ENCODE peak calls at places on chromosomes 13 and 19, in nine cellular contexts. B, G, H, K, N, M, R, Y and P are unnamed samples.

GRCh38 chr19:38079926-38080380 is 144.1 kb downstream of the DPF1 start:
- DNase-seq in B (peak), G (peak), H (no peak), K (peak), N (no peak), M (no peak), R (no peak), Y (peak), P (no peak)

GRCh38 chr19:15629003-15629880 is 11.5 kb upstream of the CYP4F3 start:
- DNase-seq in B (peak), G (peak), H (peak), K (no peak), N (peak), M (peak), R (peak), Y (peak), P (peak)

GRCh38 chr13:48412881-48413351 is at the start of gene LPAR6:
- DNase-seq in B (peak), G (peak), H (no peak), K (no peak), N (no peak), M (no peak), R (peak), Y (peak), P (no peak)

GRCh38 chr19:16828990-16829821 is at the start of gene SIN3B:
- DNase-seq in B (peak), G (peak), H (peak), K (peak), N (peak), M (peak), R (peak), Y (peak), P (peak)

GRCh38 chr13:97058896-97059295 is 64.6 kb upstream of the OXGR1 start:
- DNase-seq in B (no peak), G (no peak), H (no peak), K (no peak), N (no peak), M (no peak), R (no peak), Y (no peak), P (no peak)

GRCh38 chr13:33132644-33133440 is 116.6 kb downstream of the KL start:
- DNase-seq in B (peak), G (no peak), H (no peak), K (no peak), N (no peak), M (no peak), R (no peak), Y (no peak), P (no peak)

GRCh38 chr13:68234278-68234677 is 1004.1 kb upstream of the PCDH9 start:
- DNase-seq in B (no peak), G (peak), H (no peak), K (no peak), N (no peak), M (no peak), R (no peak), Y (peak), P (no peak)

GRCh38 chr13:80312967-80313366 is 28.0 kb downstream of the SPRY2 start:
- DNase-seq in B (no peak), G (no peak), H (no peak), K (no peak), N (no peak), M (no peak), R (no peak), Y (no peak), P (no peak)

GRCh38 chr13:41652735-41653361 is 195.5 kb downstream of the RGCC start:
- DNase-seq in B (peak), G (peak), H (no peak), K (peak), N (no peak), M (peak), R (peak), Y (peak), P (no peak)

DNA sequence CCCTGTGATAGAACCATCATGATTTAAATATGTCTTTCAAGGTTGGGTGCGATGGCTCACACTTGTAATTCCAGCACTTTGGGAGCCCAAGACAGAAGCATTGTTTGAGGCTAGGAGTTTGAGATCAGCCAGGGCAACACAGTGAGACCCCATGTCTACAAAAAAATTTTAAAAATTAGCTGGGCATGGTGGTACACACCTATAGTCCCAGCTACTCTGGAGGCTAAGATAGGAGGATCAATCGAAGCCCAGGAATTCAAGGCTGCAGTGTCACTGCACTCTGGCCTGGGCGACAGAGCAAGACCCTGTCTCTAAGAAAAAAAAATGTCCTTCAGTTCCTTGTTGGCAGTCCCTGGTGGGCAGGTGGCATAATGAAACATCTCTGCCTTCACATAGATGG is 46.0 kb downstream of the FLT1 start:
- DNase-seq in B (no peak), G (no peak), H (no peak), K (no peak), N (no peak), M (no peak), R (no peak), Y (no peak), P (no peak)
- TF ChIP-seq CTCF in B (no peak), G (no peak), H (no peak), K (no peak), N (no peak), M (no peak), R (no peak), Y (no peak), P (no peak)

GRCh38 chr13:75432045-75432444 is 49.9 kb downstream of the TBC1D4 start:
- DNase-seq in B (peak), G (no peak), H (no peak), K (no peak), N (no peak), M (no peak), R (no peak), Y (peak), P (no peak)
- TF ChIP-seq CTCF in B (no peak), G (no peak), H (no peak), K (no peak), N (peak), M (no peak), R (no peak), Y (peak), P (no peak)

GRCh38 chr13:30147380-30147779 is 160.0 kb downstream of the KATNAL1 start:
- DNase-seq in B (no peak), G (no peak), H (no peak), K (no peak), N (no peak), M (no peak), R (no peak), Y (no peak), P (no peak)
- TF ChIP-seq CTCF in B (no peak), G (no peak), H (no peak), K (no peak), N (no peak), M (no peak), R (no peak), Y (no peak), P (no peak)

DNA sequence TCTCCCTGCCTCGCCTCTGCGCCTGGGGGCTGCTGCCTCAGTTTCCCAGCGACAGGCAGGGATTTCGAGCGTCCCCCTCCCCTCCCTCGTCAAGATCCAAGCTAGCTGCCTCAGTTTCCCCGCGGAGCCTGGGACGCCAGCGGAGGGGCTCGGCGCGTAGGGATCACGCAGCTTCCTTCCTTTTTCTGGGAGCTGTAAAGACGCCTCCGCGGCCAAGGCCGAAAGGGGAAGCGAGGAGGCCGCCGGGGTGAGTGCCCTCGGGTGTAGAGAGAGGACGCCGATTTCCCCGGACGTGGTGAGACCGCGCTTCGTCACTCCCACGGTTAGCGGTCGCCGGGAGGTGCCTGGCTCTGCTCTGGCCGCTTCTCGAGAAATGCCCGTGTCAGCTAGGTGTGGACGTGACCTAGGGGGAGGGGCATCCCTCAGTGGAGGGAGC is 722 bp upstream of the ICAM1 start:
- DNase-seq in B (no peak), G (no peak), H (no peak), K (no peak), N (peak), M (peak), R (peak), Y (peak), P (peak)
- TF ChIP-seq CTCF in B (no peak), G (no peak), H (no peak), K (no peak), N (no peak), M (no peak), R (no peak), Y (no peak), P (no peak)

DNA sequence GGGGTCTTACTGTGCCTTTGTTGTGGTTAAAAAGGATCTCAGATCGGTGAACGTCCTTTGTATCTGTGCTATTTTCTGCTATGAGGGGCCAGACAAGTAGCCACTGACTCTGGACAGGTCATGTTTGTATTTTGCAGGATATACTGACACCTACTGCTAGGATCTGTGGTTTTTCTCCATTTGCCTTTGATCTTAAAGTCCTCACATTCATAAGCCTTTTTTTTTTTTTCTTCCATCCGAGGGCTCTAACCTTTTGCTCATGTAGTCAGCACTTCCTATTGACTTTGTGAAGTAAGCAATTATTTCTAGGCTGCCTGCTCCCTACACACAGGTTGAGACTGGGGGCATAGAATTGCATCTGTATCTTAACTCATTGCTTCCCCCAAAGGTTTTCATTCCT is 106.2 kb downstream of the SLITRK5 start:
- DNase-seq in B (no peak), G (no peak), H (no peak), K (no peak), N (no peak), M (no peak), R (no peak), Y (peak), P (no peak)
- TF ChIP-seq CTCF in B (no peak), G (no peak), H (no peak), K (no peak), N (no peak), M (no peak), R (no peak), Y (peak), P (no peak)

DNA sequence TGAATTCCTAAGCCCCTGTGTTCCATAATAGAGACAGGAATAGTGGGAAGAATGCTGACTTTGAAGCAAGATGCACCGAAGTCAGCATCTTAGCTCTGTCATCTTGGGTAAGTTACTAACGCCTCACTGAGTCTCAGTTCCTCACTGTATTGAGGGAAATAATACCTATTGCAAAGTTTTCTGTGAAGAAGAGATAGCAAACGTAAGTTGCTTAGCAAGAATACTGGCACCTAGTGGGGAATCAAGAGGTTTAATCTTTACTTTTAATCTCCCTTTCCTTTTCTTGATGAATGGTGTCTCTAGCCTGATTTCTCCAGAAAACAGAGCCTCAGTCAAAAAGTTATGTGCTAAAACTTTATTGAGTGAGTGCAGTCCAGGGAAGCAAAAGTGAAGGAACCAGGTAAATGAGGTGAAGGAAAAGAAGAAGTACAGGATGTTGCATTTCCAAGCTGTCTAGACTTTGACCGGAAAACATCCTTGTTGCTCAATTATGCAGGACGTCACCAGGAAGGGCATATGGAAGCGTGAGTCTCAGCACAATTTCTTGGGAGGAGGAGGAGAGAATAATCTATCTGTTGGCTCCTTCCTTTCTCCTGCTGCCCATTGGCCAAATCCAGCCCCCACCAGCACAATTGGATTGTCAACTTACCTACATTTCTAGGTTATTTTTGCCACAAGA is 210.0 kb downstream of the B3GLCT start:
- DNase-seq in B (peak), G (peak), H (no peak), K (no peak), N (no peak), M (no peak), R (no peak), Y (peak), P (no peak)
- TF ChIP-seq CTCF in B (peak), G (peak), H (peak), K (peak), N (no peak), M (no peak), R (no peak), Y (peak), P (no peak)

GRCh38 chr19:41893899-41894298 is 10.9 kb downstream of the ARHGEF1 start:
- DNase-seq in B (no peak), G (no peak), H (peak), K (no peak), N (no peak), M (no peak), R (no peak), Y (peak), P (no peak)
- TF ChIP-seq CTCF in B (no peak), G (no peak), H (no peak), K (peak), N (no peak), M (no peak), R (no peak), Y (peak), P (no peak)

DNA sequence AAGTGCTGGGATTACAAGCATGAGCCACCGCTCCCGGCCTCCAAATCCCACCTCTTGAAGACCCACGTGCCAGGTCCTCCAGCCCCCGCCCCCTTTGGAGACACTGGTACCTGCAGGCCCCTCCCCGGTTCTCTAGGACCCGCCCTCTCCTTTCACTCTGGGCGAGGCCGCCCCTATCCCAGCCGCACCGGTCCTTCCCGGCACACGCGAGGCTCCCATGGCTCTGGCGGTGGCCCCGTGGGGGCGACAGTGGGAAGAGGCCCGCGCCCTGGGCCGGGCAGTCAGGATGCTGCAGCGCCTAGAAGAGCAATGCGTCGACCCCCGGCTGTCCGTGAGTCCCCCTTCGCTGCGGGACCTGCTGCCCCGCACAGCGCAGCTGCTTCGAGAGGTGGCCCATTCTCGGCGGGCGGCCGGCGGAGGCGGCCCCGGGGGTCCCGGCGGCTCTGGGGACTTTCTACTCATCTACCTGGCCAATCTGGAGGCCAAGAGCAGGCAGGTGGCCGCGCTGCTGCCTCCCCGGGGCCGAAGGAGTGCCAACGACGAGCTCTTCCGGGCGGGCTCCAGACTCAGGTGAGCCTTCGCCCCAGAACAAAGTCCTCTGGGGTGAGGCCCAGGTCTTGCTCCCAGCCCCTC is at the start of gene CBLC:
- DNase-seq in B (no peak), G (peak), H (peak), K (no peak), N (no peak), M (peak), R (no peak), Y (peak), P (no peak)
- TF ChIP-seq CTCF in B (no peak), G (peak), H (no peak), K (no peak), N (no peak), M (no peak), R (no peak), Y (peak), P (no peak)